ENCODE peak calls at places on chromosomes 6 and 20, in seven cellular contexts. J, O, E, K, F, H and S are unnamed samples.

GRCh38 chr6:124961784-124962611 is at the start of gene RNF217:
- DNase-seq in J (peak; percentile 12), O (no peak), E (no peak), K (no peak), F (peak; percentile 16), H (no peak), S (no peak)

GRCh38 chr20:5859611-5860010 is 90.7 kb downstream of the TRMT6 start:
- DNase-seq in J (no peak), O (no peak), E (no peak), K (peak; percentile 61), F (no peak), H (no peak), S (no peak)

GRCh38 chr20:19523191-19523590 is 234.9 kb upstream of the RIN2 start:
- DNase-seq in J (no peak), O (no peak), E (no peak), K (no peak), F (no peak), H (no peak), S (no peak)

GRCh38 chr6:53113742-53114141 is 34.9 kb downstream of the GCM1 start:
- DNase-seq in J (no peak), O (no peak), E (no peak), K (no peak), F (no peak), H (no peak), S (no peak)

GRCh38 chr6:91681341-91681740 is 1094.5 kb upstream of the MAP3K7 start:
- DNase-seq in J (no peak), O (no peak), E (no peak), K (no peak), F (no peak), H (no peak), S (no peak)

GRCh38 chr20:46523696-46524328 is 10.5 kb upstream of the ZNF334 start:
- DNase-seq in J (no peak), O (no peak), E (no peak), K (no peak), F (no peak), H (no peak), S (no peak)

GRCh38 chr6:117483004-117483644 is 650 bp downstream of the DCBLD1 start:
- DNase-seq in J (no peak), O (no peak), E (no peak), K (no peak), F (peak; percentile 48), H (no peak), S (no peak)

GRCh38 chr6:84728602-84729001 is 35.8 kb downstream of the TBX18 start:
- DNase-seq in J (no peak), O (no peak), E (no peak), K (no peak), F (peak; percentile 2), H (no peak), S (no peak)

GRCh38 chr6:25882066-25882496 is 8.0 kb upstream of the SLC17A3 start:
- DNase-seq in J (peak; percentile 43), O (peak; percentile 1), E (peak; percentile 30), K (no peak), F (no peak), H (peak; percentile 2), S (no peak)

GRCh38 chr6:34557228-34557627 is 1.1 kb upstream of the SPDEF start:
- DNase-seq in J (no peak), O (no peak), E (no peak), K (no peak), F (no peak), H (no peak), S (no peak)

GRCh38 chr20:5780233-5781217 is 30.3 kb downstream of the SHLD1 start:
- DNase-seq in J (no peak), O (no peak), E (no peak), K (no peak), F (no peak), H (no peak), S (no peak)

GRCh38 chr6:31720196-31720770 is 1.3 kb downstream of the LY6G6C start:
- DNase-seq in J (no peak), O (no peak), E (no peak), K (no peak), F (no peak), H (no peak), S (no peak)

GRCh38 chr6:72321741-72322140 is 300.1 kb upstream of the KCNQ5 start:
- DNase-seq in J (no peak), O (no peak), E (no peak), K (peak; percentile 19), F (no peak), H (no peak), S (no peak)

GRCh38 chr6:5746392-5747140 is 260.2 kb downstream of the NRN1 start:
- DNase-seq in J (no peak), O (no peak), E (no peak), K (no peak), F (peak; percentile 9), H (no peak), S (no peak)

GRCh38 chr6:105504660-105505059 is 101.8 kb upstream of the PREP start:
- DNase-seq in J (no peak), O (no peak), E (no peak), K (no peak), F (no peak), H (no peak), S (no peak)

GRCh38 chr20:39879296-39879695 is 809.7 kb downstream of the MAFB start:
- DNase-seq in J (no peak), O (no peak), E (no peak), K (no peak), F (no peak), H (no peak), S (no peak)

GRCh38 chr6:5671162-5671561 is 335.6 kb downstream of the NRN1 start:
- DNase-seq in J (no peak), O (no peak), E (no peak), K (peak; percentile 57), F (no peak), H (no peak), S (peak; percentile 98)

GRCh38 chr6:125802943-125803377 is 12.2 kb downstream of the NCOA7 start:
- DNase-seq in J (no peak), O (no peak), E (no peak), K (no peak), F (no peak), H (no peak), S (peak; percentile 26)

GRCh38 chr6:48151142-48151541 is 40.1 kb upstream of the PTCHD4 start:
- DNase-seq in J (no peak), O (no peak), E (no peak), K (peak; percentile 59), F (no peak), H (no peak), S (no peak)

GRCh38 chr6:158409451-158409850 is 97.2 kb downstream of the TULP4 start:
- DNase-seq in J (no peak), O (no peak), E (no peak), K (peak; percentile 42), F (no peak), H (no peak), S (peak; percentile 53)

GRCh38 chr20:36823126-36823525 is 49.6 kb upstream of the DSN1 start:
- DNase-seq in J (no peak), O (no peak), E (no peak), K (no peak), F (peak; percentile 59), H (no peak), S (no peak)

GRCh38 chr6:134217110-134217509 is 100.8 kb downstream of the SGK1 start:
- DNase-seq in J (no peak), O (no peak), E (no peak), K (no peak), F (no peak), H (no peak), S (no peak)

GRCh38 chr20:53216856-53217576 is 244.9 kb downstream of the TSHZ2 start:
- DNase-seq in J (peak; percentile 69), O (peak; percentile 73), E (peak; percentile 70), K (no peak), F (peak; percentile 71), H (peak; percentile 79), S (no peak)

GRCh38 chr20:21134883-21135493 is 9.1 kb downstream of the KIZ start:
- DNase-seq in J (no peak), O (no peak), E (no peak), K (no peak), F (no peak), H (no peak), S (no peak)

GRCh38 chr6:125102411-125102810 is 51.2 kb upstream of the TPD52L1 start:
- DNase-seq in J (no peak), O (no peak), E (no peak), K (no peak), F (no peak), H (no peak), S (no peak)

GRCh38 chr20:44571367-44571766 is 11.0 kb upstream of the PKIG start:
- DNase-seq in J (no peak), O (no peak), E (no peak), K (no peak), F (no peak), H (no peak), S (no peak)

GRCh38 chr6:122014961-122015360 is 384.5 kb upstream of the HSF2 start:
- DNase-seq in J (no peak), O (no peak), E (no peak), K (peak; percentile 52), F (no peak), H (no peak), S (no peak)

GRCh38 chr20:5181492-5181891 is 54.7 kb downstream of the CDS2 start:
- DNase-seq in J (no peak), O (no peak), E (no peak), K (no peak), F (peak; percentile 10), H (no peak), S (no peak)